ENCODE peak calls at places on chromosomes 16 and 17, in ten cellular contexts. I is heart right ventricle, E is DND-41, R is pancreas, C is aorta, T is RWPE2, O is A549, V is PC-3, L is GM23248, B is stomach. G is an unnamed sample.
A peak's percentile ranks its signal among the peaks of the same experiment; 100 is the strongest.

GRCh38 chr17:78672880-78673371 is 95.7 kb upstream of the DNAH17 start:
- DNase-seq in B (no peak), C (no peak), T (no peak), E (no peak), L (peak; percentile 18), V (no peak), I (no peak), O (no peak), R (no peak), G (no peak)

GRCh38 chr17:29154516-29155234 is 25.5 kb downstream of the MYO18A start:
- DNase-seq in T (no peak), I (no peak), C (peak; percentile 64), O (no peak), R (no peak), L (peak; percentile 53), V (no peak), B (peak; percentile 49), E (peak; percentile 44), G (no peak)

GRCh38 chr17:44672479-44673093 is 16.3 kb downstream of the MEIOC start:
- DNase-seq in O (peak; percentile 60), L (peak; percentile 55), B (no peak), E (no peak), I (no peak), R (no peak), V (peak; percentile 63), T (no peak), C (no peak), G (peak; percentile 20)

GRCh38 chr16:49094471-49094870 is 187.2 kb downstream of the CBLN1 start:
- DNase-seq in V (no peak), R (no peak), T (no peak), E (no peak), L (no peak), B (no peak), I (no peak), O (no peak), C (no peak), G (no peak)

GRCh38 chr17:45849536-45849990 is 4.9 kb downstream of the SPPL2C start:
- DNase-seq in C (peak; percentile 22), L (no peak), R (no peak), O (no peak), B (no peak), T (peak; percentile 27), E (no peak), I (no peak), V (no peak), G (no peak)

GRCh38 chr17:75634754-75635609 is 1.7 kb downstream of the SMIM5 start:
- DNase-seq in L (no peak), C (no peak), E (no peak), T (no peak), R (peak; percentile 30), B (no peak), V (no peak), I (no peak), O (no peak), G (no peak)

GRCh38 chr17:17034496-17035066 is 7.7 kb upstream of the MPRIP start:
- DNase-seq in L (no peak), C (no peak), T (no peak), E (no peak), O (no peak), R (no peak), V (no peak), I (no peak), B (no peak), G (no peak)

GRCh38 chr17:48749621-48750553 is 21.3 kb upstream of the HOXB13 start:
- DNase-seq in L (no peak), E (no peak), V (no peak), B (no peak), O (no peak), T (no peak), I (no peak), C (no peak), R (no peak), G (no peak)

GRCh38 chr17:49707608-49708514 is at the start of gene SLC35B1:
- DNase-seq in V (peak; percentile 100), T (peak; percentile 99), O (peak; percentile 100), C (peak; percentile 99), B (peak; percentile 99), L (peak; percentile 99), R (peak; percentile 98), I (peak; percentile 100), E (peak; percentile 99), G (peak; percentile 99)

GRCh38 chr17:30345527-30346075 is 11.7 kb upstream of the TMIGD1 start:
- DNase-seq in V (no peak), R (no peak), E (no peak), O (no peak), B (no peak), L (no peak), C (no peak), I (no peak), T (no peak), G (no peak)

GRCh38 chr16:4293822-4294457 is 21.1 kb upstream of the TFAP4 start:
- DNase-seq in E (no peak), T (peak; percentile 70), R (peak; percentile 56), O (peak; percentile 50), C (peak; percentile 76), B (peak; percentile 58), I (peak; percentile 52), L (peak; percentile 90), V (peak; percentile 32), G (no peak)

GRCh38 chr17:63792055-63792729 is 18.2 kb downstream of the DDX42 start:
- DNase-seq in R (no peak), B (no peak), O (no peak), C (no peak), L (no peak), I (no peak), T (no peak), E (no peak), V (no peak), G (no peak)
- H3K27ac ChIP-seq in R (no peak overlapping the region), B (no peak overlapping the region), O (no peak overlapping the region), C (no peak overlapping the region), L (no peak overlapping the region), I (no peak overlapping the region), T (peak overlapping the region; percentile 23), E (no peak overlapping the region), V (no peak overlapping the region), G (no peak overlapping the region)

GRCh38 chr16:85989863-85990643 is 91.1 kb downstream of the IRF8 start:
- DNase-seq in T (no peak), R (no peak), O (no peak), B (no peak), I (no peak), C (no peak), L (no peak), V (no peak), E (no peak), G (no peak)
- H3K4me1 ChIP-seq in T (no peaks in the 10 kb centered on the region), R (no peaks in the 10 kb centered on the region), O (no peaks in the 10 kb centered on the region), B (peaks cover 8% of the 10 kb centered on the region), I (no peaks in the 10 kb centered on the region), C (no peaks in the 10 kb centered on the region), L (no peaks in the 10 kb centered on the region), V (no peaks in the 10 kb centered on the region), E (no peaks in the 10 kb centered on the region), G (no peaks in the 10 kb centered on the region)

DNA sequence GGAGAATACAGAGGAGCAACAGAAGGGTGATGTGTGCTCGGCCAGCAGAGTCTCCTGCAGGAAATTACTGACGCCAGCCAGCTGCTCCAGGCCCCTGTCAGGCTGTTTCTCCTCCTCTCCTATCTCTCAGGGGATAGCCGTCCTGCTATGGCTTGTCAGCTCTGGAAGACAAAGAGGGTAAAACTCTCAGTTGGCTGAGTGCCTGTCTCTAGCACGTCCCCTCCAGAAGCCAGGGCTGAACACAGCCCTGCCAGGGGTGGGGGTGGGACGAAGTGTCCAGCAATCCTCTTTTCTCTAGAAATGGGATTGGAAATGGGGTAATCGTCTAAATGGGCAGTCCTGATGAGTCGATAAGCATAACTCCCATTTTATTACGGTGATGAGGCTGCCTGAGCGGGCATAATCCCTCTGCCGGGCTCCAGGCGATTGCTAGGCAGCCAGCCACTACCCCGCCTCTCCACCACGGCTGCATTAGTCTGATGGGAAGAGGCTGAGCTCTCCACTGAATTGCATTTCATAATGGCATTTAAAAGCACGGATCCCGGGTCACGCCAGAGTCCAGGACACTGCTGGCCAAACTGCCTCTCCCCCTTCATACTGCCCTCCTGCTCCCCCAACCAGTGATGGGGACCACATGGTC is 89.0 kb upstream of the GNAO1 start:
- DNase-seq in E (no peak), R (no peak), T (no peak), O (no peak), I (peak; percentile 66), B (no peak), V (no peak), L (peak; percentile 20), C (peak; percentile 64), G (no peak)
- H3K27ac ChIP-seq in E (no peak overlapping the region), R (no peak overlapping the region), T (no peak overlapping the region), O (no peak overlapping the region), I (peak overlapping the region; percentile 78), B (peak overlapping the region; percentile 69), V (no peak overlapping the region), L (no peak overlapping the region), C (no peak overlapping the region), G (no peak overlapping the region)

GRCh38 chr16:89782489-89782888 is 34.0 kb downstream of the FANCA start:
- DNase-seq in C (no peak), T (no peak), L (no peak), B (no peak), E (no peak), R (no peak), O (no peak), I (no peak), V (no peak), G (no peak)

GRCh38 chr16:89784409-89784808 is 32.0 kb downstream of the FANCA start:
- DNase-seq in R (no peak), L (no peak), C (no peak), E (no peak), V (no peak), T (no peak), O (no peak), B (no peak), I (no peak), G (no peak)

GRCh38 chr16:89785523-89786155 is 30.8 kb downstream of the FANCA start:
- DNase-seq in B (no peak), T (no peak), V (no peak), C (no peak), O (no peak), I (no peak), E (no peak), L (no peak), R (no peak), G (no peak)

GRCh38 chr16:89787365-89787805 is 29.1 kb downstream of the FANCA start:
- DNase-seq in T (no peak), R (no peak), V (no peak), B (no peak), O (no peak), E (no peak), I (no peak), C (no peak), L (no peak), G (no peak)

DNA sequence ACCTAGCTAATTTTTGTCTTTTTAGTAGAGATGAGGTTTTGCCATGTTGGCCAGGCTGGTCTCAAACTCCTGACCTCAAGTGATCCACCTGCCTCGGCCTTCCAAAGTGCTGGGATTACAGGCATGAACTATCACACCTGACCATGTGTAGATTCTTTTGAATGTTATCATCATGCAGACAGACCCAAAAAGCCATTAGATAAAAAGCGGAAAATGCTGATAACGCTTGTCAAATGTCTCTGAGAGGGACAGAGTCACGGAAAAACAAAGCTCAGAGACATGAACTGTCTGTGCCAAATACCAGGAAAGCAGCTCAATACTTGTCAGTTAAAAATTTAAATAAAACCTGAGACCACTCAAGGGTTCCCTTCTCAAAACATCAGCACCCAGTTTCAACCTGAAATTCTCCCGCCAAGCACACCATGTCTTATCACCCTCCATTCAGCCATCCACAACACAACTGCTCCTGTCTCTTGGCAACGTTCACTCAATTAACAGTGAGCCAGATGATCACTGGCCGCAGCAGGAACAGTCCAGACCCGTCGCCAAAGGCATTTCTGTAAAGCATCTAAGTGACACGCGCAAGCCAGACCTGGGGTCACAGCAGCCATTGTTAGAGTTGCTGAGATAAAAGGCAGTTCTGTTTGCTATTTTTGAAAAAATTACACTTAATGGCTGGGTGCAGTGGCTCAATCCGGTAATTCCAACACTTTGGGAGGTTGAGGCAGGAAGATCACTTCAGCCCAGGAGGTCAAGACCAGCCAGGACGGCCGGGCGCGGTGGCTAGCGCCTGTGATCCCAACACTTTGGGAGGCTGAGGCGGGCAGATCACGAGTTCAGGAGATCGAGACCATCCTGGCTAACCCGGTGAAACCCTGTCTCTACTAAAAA is 29.7 kb downstream of the FANCA start:
- DNase-seq in B (no peak), L (no peak), R (no peak), T (no peak), I (peak; percentile 31), O (no peak), V (no peak), C (no peak), E (no peak), G (no peak)
- H3K4me1 ChIP-seq in B (no peaks in the 10 kb centered on the region), L (no peaks in the 10 kb centered on the region), R (no peaks in the 10 kb centered on the region), T (no peaks in the 10 kb centered on the region), I (no peaks in the 10 kb centered on the region), O (no peaks in the 10 kb centered on the region), V (no peaks in the 10 kb centered on the region), C (no peaks in the 10 kb centered on the region), E (no peaks in the 10 kb centered on the region), G (peaks cover 10% of the 10 kb centered on the region)